ENCODE peak calls at places on chromosome 21, in six cellular contexts. A, K, Q, R, T and D are unnamed samples.

GRCh38 chr21:15295875-15296274 is 231.1 kb upstream of the NRIP1 start:
- DNase-seq in R (no peak), K (no peak), T (no peak), A (no peak), Q (no peak), D (no peak)

GRCh38 chr21:39633043-39633442 is 20.3 kb downstream of the B3GALT5 start:
- DNase-seq in R (peak; percentile 63), Q (no peak), K (no peak), T (no peak), A (peak; percentile 84), D (peak; percentile 27)

GRCh38 chr21:40067751-40068150 is 200.5 kb downstream of the PCP4 start:
- DNase-seq in T (no peak), A (no peak), Q (no peak), R (no peak), K (no peak), D (no peak)

GRCh38 chr21:27001526-27001925 is 34.6 kb upstream of the ADAMTS5 start:
- DNase-seq in Q (no peak), T (no peak), A (no peak), R (peak; percentile 17), K (no peak), D (no peak)

GRCh38 chr21:30831194-30831765 is 1.7 kb upstream of the KRTAP7-1 start:
- DNase-seq in K (no peak), Q (peak; percentile 9), R (peak; percentile 0), A (peak; percentile 76), T (no peak), D (peak; percentile 30)

GRCh38 chr21:29064850-29065481 is 8.5 kb downstream of the CCT8 start:
- DNase-seq in K (no peak), A (no peak), T (no peak), Q (no peak), R (no peak), D (no peak)

GRCh38 chr21:36753556-36753955 is 54.6 kb downstream of the SIM2 start:
- DNase-seq in T (no peak), K (no peak), Q (peak; percentile 40), A (peak; percentile 46), R (peak; percentile 46), D (peak; percentile 27)

GRCh38 chr21:39046236-39046911 is 136.9 kb downstream of the PSMG1 start:
- DNase-seq in Q (no peak), T (no peak), R (no peak), K (no peak), A (no peak), D (no peak)

GRCh38 chr21:14645702-14646101 is 99.6 kb upstream of the SAMSN1 start:
- DNase-seq in T (no peak), K (no peak), A (no peak), Q (no peak), R (no peak), D (no peak)

GRCh38 chr21:42654179-42654912 is 925 bp downstream of the PDE9A start:
- DNase-seq in Q (peak; percentile 26), R (no peak), A (no peak), K (no peak), T (peak; percentile 54), D (peak; percentile 26)

GRCh38 chr21:26806734-26807372 is 38.4 kb downstream of the ADAMTS1 start:
- DNase-seq in R (peak; percentile 74), A (peak; percentile 82), T (no peak), K (no peak), Q (no peak), D (peak; percentile 87)

GRCh38 chr21:29372063-29372802 is 73.5 kb downstream of the BACH1 start:
- DNase-seq in R (peak; percentile 82), K (peak; percentile 39), A (peak; percentile 87), T (peak; percentile 64), Q (peak; percentile 75), D (peak; percentile 52)

GRCh38 chr21:38968887-38969543 is 163.3 kb downstream of the ETS2 start:
- DNase-seq in A (no peak), K (no peak), R (no peak), T (no peak), Q (no peak), D (no peak)

GRCh38 chr21:36700961-36701911 is 2.3 kb downstream of the SIM2 start:
- DNase-seq in R (no peak), Q (no peak), T (no peak), A (peak; percentile 57), K (no peak), D (no peak)

GRCh38 chr21:41425588-41425953 is 468 bp upstream of the MX1 start:
- DNase-seq in Q (no peak), K (no peak), A (no peak), R (no peak), T (no peak), D (no peak)

GRCh38 chr21:41427556-41427955 is 1.5 kb downstream of the MX1 start:
- DNase-seq in K (no peak), R (no peak), Q (no peak), A (no peak), T (no peak), D (no peak)

GRCh38 chr21:41425954-41426655 is at the start of gene MX1:
- DNase-seq in K (peak; percentile 89), A (peak; percentile 55), T (no peak), R (peak; percentile 58), Q (peak; percentile 10), D (peak; percentile 31)

GRCh38 chr21:41428311-41428710 is 2.3 kb downstream of the MX1 start:
- DNase-seq in A (no peak), T (no peak), R (no peak), K (no peak), Q (no peak), D (no peak)

GRCh38 chr21:41426656-41427311 is 745 bp downstream of the MX1 start:
- DNase-seq in R (no peak), A (no peak), Q (no peak), K (peak; percentile 25), T (no peak), D (no peak)
- H3K4me1 ChIP-seq in R (no peaks in the 10 kb centered on the region), A (peaks cover 4% of the 10 kb centered on the region), Q (no peaks in the 10 kb centered on the region), K (peaks cover 14% of the 10 kb centered on the region), T (no peaks in the 10 kb centered on the region), D (peaks cover 6% of the 10 kb centered on the region)

DNA sequence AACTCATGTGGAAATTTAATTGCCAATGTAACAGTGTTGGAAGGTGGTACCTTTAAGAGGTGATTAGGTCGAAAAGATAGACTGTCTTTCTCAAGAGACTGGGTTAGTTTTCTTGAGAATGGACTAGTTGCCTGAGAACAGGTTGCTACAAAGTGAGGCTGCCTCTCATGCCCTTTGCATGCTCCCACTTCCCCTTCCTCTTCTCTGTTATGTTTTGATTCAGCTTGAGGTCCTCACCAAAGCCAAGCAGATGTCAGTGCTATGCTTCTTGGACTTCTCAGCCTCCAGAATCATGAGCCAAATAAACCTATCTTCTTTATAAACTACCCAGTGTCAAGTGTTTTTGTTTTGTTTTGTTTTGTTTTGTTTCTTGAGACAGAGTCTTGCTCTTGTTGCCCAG is 187.0 kb upstream of the RUNX1 start:
- DNase-seq in A (no peak), R (no peak), K (no peak), T (no peak), Q (no peak), D (no peak)
- H3K4me1 ChIP-seq in A (peaks cover 19% of the 10 kb centered on the region), R (peaks cover 16% of the 10 kb centered on the region), K (peaks cover 33% of the 10 kb centered on the region), T (no peaks in the 10 kb centered on the region), Q (peaks cover 10% of the 10 kb centered on the region), D (peaks cover 5% of the 10 kb centered on the region)

GRCh38 chr21:34592120-34592561 is 22.8 kb downstream of the RCAN1 start:
- DNase-seq in Q (no peak), T (no peak), K (no peak), A (no peak), R (peak; percentile 47), D (no peak)
- H3K4me1 ChIP-seq in Q (peaks cover 3% of the 10 kb centered on the region), T (no peaks in the 10 kb centered on the region), K (no peaks in the 10 kb centered on the region), A (no peaks in the 10 kb centered on the region), R (peaks cover 9% of the 10 kb centered on the region), D (no peaks in the 10 kb centered on the region)

DNA sequence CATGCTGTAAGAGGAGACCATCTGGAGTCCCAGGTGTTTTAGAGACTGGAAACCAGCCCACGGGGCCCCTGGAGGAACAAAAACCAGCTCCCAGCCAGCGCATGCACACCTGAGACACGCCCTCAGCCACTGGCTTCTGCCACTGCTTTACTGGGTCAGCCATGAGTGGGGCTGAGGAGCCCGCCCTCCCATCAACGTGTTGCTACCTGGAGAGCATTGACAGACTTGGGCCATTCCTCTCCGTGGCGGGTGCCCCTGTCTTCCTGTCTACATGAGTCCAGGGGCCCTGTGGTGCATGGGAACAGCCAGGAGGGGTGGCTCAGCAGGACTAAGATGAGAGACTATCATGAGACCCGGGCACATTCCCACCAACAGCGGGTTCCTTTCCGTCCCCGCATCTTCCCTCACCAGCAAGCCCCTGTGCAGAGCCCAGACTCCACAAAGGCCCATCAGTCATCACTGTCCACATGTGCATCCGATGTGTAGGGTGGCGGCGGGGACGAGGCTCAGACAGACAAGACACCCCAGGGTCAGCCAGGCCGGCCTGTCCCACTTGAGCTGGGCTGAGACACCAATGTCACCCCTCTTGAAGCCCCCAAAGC is 45.4 kb upstream of the POFUT2 start:
- DNase-seq in T (no peak), K (no peak), A (no peak), R (no peak), Q (no peak), D (no peak)
- H3K4me1 ChIP-seq in T (no peaks in the 10 kb centered on the region), K (no peaks in the 10 kb centered on the region), A (peaks cover 25% of the 10 kb centered on the region), R (peaks cover 12% of the 10 kb centered on the region), Q (peaks cover 69% of the 10 kb centered on the region), D (peaks cover 33% of the 10 kb centered on the region)

DNA sequence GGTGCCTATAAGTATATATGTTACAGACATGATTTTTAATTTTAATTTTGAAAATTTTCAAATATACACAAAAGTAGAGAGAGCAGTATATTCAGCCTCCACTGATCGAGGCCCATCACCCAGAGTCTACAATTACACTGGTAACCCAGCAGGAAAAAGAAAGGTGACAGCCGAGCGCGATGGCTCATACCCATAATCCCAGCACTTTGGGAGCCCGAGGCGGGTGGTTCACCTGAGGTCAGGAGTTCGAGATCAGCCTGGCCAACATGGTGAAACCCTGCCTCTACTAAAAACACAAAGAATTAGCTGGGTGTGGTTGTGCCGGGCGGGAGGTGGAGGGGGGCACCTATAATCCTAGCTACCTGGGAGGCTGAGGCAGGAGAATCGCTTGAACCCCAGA is 1.4 kb downstream of the YBEY start:
- DNase-seq in T (no peak), Q (no peak), A (no peak), R (no peak), K (no peak), D (no peak)
- H3K4me1 ChIP-seq in T (peaks cover 27% of the 10 kb centered on the region), Q (peaks cover 21% of the 10 kb centered on the region), A (peaks cover 30% of the 10 kb centered on the region), R (peaks cover 29% of the 10 kb centered on the region), K (peaks cover 26% of the 10 kb centered on the region), D (peaks cover 25% of the 10 kb centered on the region)

DNA sequence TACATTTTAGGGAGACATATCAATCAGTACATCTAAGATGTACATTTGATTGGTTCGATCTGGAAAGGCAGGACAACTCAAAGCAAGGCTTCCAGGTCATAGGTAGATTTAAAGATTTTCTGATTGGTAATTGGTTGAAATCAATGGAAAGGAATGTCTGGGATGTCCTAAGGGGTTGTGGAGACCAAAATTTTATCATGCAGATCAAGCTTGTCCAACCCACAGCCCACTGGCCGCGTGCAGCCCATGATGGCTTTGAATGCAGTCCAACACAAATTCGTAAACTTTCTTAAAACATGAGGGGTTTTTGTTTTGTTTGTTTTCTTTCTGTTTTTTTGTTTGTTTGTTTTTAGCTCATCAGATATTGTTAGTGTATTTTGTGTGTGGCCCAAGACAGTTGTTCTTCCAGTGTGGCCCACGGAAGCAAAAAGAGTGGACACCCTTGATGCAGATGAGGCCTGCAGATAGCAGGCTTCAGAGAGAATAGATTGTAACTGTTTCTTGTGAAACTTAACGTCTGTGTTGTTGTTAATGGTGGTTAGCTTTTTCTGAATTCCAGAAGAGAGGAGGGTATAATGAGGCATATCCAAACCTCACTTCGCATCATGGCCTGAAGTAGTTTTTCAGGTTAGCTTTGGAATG is 3.1 kb downstream of the IFNAR1 start:
- DNase-seq in K (no peak), T (no peak), A (no peak), R (no peak), Q (no peak), D (no peak)
- H3K4me1 ChIP-seq in K (peaks cover 59% of the 10 kb centered on the region), T (peaks cover 12% of the 10 kb centered on the region), A (peaks cover 7% of the 10 kb centered on the region), R (peaks cover 11% of the 10 kb centered on the region), Q (no peaks in the 10 kb centered on the region), D (peaks cover 6% of the 10 kb centered on the region)

GRCh38 chr21:43817157-43818086 is 28.0 kb downstream of the RRP1 start:
- DNase-seq in K (no peak), R (no peak), A (no peak), T (no peak), Q (no peak), D (no peak)
- H3K4me1 ChIP-seq in K (no peaks in the 10 kb centered on the region), R (no peaks in the 10 kb centered on the region), A (peaks cover 13% of the 10 kb centered on the region), T (no peaks in the 10 kb centered on the region), Q (peaks cover under 1% of the 10 kb centered on the region), D (peaks cover 10% of the 10 kb centered on the region)